ENCODE peak calls at places on chromosomes 3 and 15, in five cellular contexts. H, Y, M, T and B are unnamed samples.

GRCh38 chr3:41768363-41768762 is 193.5 kb downstream of the ULK4 start:
- DNase-seq in H (no peak), M (no peak), T (no peak), Y (no peak), B (no peak)

GRCh38 chr3:79845546-79845945 is 77.7 kb upstream of the ROBO1 start:
- DNase-seq in H (no peak), T (no peak), M (no peak), Y (no peak), B (no peak)

GRCh38 chr3:128787256-128788253 is 61.6 kb downstream of the RAB7A start:
- DNase-seq in H (peak; percentile 51), M (no peak), Y (no peak), T (peak; percentile 12), B (peak; percentile 87)

GRCh38 chr15:101168898-101169297 is 83.0 kb downstream of the CHSY1 start:
- DNase-seq in H (no peak), Y (no peak), T (no peak), M (no peak), B (no peak)

GRCh38 chr15:72285927-72286516 is 13.7 kb upstream of the PARP6 start:
- DNase-seq in Y (peak; percentile 27), H (peak; percentile 22), M (no peak), T (peak; percentile 28), B (peak; percentile 46)

GRCh38 chr3:123733805-123734526 is 149.1 kb upstream of the HACD2 start:
- DNase-seq in Y (no peak), M (no peak), H (no peak), T (peak; percentile 25), B (no peak)

GRCh38 chr3:13268120-13268519 is 152.0 kb downstream of the NUP210 start:
- DNase-seq in Y (no peak), M (no peak), T (no peak), H (no peak), B (no peak)

GRCh38 chr3:112568642-112569041 is 6.8 kb downstream of the SLC35A5 start:
- DNase-seq in M (no peak), Y (no peak), T (no peak), H (no peak), B (no peak)

GRCh38 chr3:106157411-106157810 is 288.6 kb upstream of the CBLB start:
- DNase-seq in M (no peak), Y (no peak), H (no peak), T (no peak), B (no peak)

GRCh38 chr3:38119248-38119544 is 17.7 kb downstream of the ACAA1 start:
- DNase-seq in H (no peak), T (no peak), M (no peak), Y (no peak), B (no peak)

GRCh38 chr15:69304176-69304533 is 5.4 kb downstream of the PAQR5 start:
- DNase-seq in Y (no peak), H (peak; percentile 35), T (peak; percentile 25), M (no peak), B (no peak)

GRCh38 chr3:30091611-30092135 is 514.7 kb upstream of the TGFBR2 start:
- DNase-seq in T (no peak), Y (no peak), M (no peak), H (no peak), B (no peak)

GRCh38 chr3:155188036-155188435 is 105.4 kb downstream of the STRIT1 start:
- DNase-seq in M (no peak), Y (no peak), H (no peak), T (no peak), B (no peak)

GRCh38 chr3:64238971-64239667 is 13.9 kb upstream of the PRICKLE2 start:
- DNase-seq in M (no peak), Y (peak; percentile 83), T (peak; percentile 16), H (no peak), B (no peak)

DNA sequence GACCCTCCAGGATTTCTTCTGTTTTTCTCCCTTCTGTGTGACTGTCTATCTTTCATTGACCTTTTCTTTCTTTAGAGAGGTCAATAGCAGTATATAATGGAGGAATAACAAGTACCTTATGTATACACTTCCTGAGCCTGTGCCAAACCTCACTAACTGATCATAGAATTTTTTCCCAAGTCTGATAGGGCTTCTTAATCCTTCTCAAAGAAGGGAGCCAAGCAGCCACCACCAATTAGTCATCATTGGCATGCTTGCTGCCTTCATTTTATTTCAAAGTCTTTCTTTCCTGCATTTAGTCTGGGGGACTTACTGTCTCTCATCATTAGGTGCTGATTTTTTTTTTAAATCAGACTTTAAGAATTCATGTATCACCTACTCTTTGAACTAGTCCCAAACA is 327.0 kb downstream of the FEZF2 start:
- DNase-seq in Y (no peak), M (no peak), H (no peak), T (no peak), B (no peak)
- TF ChIP-seq JUND in Y (no peak), M (no peak), H (no peak), T (no peak), B (no peak)

GRCh38 chr15:91717811-91718210 is 135.7 kb upstream of the SLCO3A1 start:
- DNase-seq in T (no peak), M (no peak), H (no peak), Y (no peak), B (no peak)
- TF ChIP-seq JUND in T (no peak), M (no peak), H (no peak), Y (no peak), B (no peak)

GRCh38 chr15:79593119-79593869 is 161.2 kb downstream of the MINAR1 start:
- DNase-seq in T (peak; percentile 13), M (no peak), H (no peak), Y (no peak), B (peak; percentile 9)
- TF ChIP-seq JUND in T (no peak), M (no peak), H (no peak), Y (no peak), B (no peak)

GRCh38 chr3:61594144-61594977 is 33.0 kb downstream of the PTPRG start:
- DNase-seq in M (no peak), Y (no peak), T (no peak), H (no peak), B (no peak)

GRCh38 chr3:61594978-61595687 is 33.8 kb downstream of the PTPRG start:
- DNase-seq in Y (no peak), H (no peak), M (no peak), T (no peak), B (no peak)

GRCh38 chr3:61591300-61591699 is 29.9 kb downstream of the PTPRG start:
- DNase-seq in T (no peak), H (no peak), M (no peak), Y (no peak), B (no peak)

GRCh38 chr3:61593630-61594029 is 32.3 kb downstream of the PTPRG start:
- DNase-seq in H (no peak), T (no peak), M (no peak), Y (no peak), B (no peak)

DNA sequence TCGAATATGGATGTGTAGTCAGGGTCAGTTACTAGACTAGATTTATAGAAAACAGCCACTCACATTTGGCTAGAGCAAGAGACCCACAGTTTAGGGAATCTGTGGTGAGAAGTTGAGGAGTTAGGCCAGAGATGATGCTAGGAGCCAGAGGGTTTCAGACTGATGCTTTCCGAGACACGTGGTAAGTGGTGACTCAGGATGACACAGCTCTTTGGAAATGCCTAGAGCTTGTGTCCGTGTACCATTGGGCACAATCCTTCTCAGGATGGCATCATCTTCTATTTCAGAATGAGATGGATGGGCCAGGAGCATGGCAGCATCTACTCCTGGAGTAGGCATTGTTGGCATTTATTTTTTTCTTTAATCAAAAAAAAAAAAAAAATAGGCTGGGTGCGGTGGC is 28.5 kb downstream of the PTPRG start:
- DNase-seq in T (no peak), Y (no peak), H (no peak), M (no peak), B (no peak)
- TF ChIP-seq JUND in T (no peak), Y (no peak), H (no peak), M (no peak), B (no peak)